ENCODE peak calls at places on chromosomes 12 and 14, in five cellular contexts. D is ovary, O is tibial nerve, Y is HepG2, W is suprapubic skin. Q is an unnamed sample. For H3K4me1, the result is how much of the 10 kb centered on the place peaks cover.

GRCh38 chr14:51335521-51335920 is 95.5 kb downstream of the TMX1 start:
- DNase-seq in D (peak), O (no peak), Y (no peak), W (peak), Q (peak)

GRCh38 chr12:8950287-8950574 is 786 bp upstream of the M6PR start:
- DNase-seq in D (no peak), O (no peak), Y (no peak), W (no peak), Q (no peak)

GRCh38 chr14:99325591-99325990 is 53.6 kb upstream of the BCL11B start:
- DNase-seq in W (no peak), Y (no peak), D (no peak), O (no peak), Q (no peak)

GRCh38 chr12:87344699-87345098 is 684.5 kb downstream of the C12orf50 start:
- DNase-seq in D (no peak), Y (no peak), W (no peak), O (no peak), Q (no peak)

GRCh38 chr14:78921856-78922255 is 751.7 kb downstream of the NRXN3 start:
- DNase-seq in O (no peak), D (no peak), Y (no peak), W (no peak), Q (no peak)

GRCh38 chr12:113392988-113393579 is 10.6 kb downstream of the SDS start:
- DNase-seq in Y (peak), W (no peak), D (peak), O (no peak), Q (no peak)

GRCh38 chr14:23694085-23694975 is 58.2 kb downstream of the DHRS2 start:
- DNase-seq in O (no peak), Y (peak), D (peak), W (no peak), Q (no peak)

GRCh38 chr12:14416658-14417057 is 51.2 kb downstream of the ATF7IP start:
- DNase-seq in Y (peak), D (no peak), W (no peak), O (no peak), Q (no peak)

GRCh38 chr12:103517161-103517560 is 21.4 kb upstream of the C12orf42 start:
- DNase-seq in D (no peak), W (no peak), Y (no peak), O (no peak), Q (no peak)

GRCh38 chr12:91958816-91959215 is 186.8 kb downstream of the BTG1 start:
- DNase-seq in W (no peak), Y (no peak), O (no peak), D (no peak), Q (no peak)

GRCh38 chr12:57479376-57480115 is at the start of gene ARHGAP9:
- DNase-seq in O (no peak), W (no peak), D (no peak), Y (no peak), Q (no peak)
- H3K4me1 ChIP-seq in O (under half), W (under half), D (under half), Y (under half), Q (under half)

DNA sequence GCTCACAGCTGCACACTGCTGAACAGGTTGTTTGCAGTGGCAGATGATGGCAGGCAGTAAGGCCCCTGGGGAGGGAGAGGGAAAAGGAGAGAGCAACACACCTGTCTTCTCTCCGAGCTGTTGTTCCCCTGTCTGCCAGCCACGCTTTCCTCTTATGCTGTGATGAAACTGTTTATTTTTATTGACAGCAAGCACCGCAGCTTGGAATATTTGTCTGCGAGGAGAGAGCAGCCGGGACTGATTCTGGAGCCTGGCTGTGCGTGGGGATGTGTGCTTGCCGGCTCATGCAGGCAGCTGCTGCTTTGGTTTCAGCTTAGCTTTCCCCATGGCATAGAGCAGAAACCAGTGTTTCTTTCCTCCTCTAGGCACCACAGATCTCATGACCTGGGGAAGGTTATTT is 58.7 kb upstream of the KCNA5 start:
- DNase-seq in Y (no peak), O (no peak), D (no peak), W (no peak), Q (no peak)
- TF ChIP-seq EP300 in Y (no peak), O (no peak), D (no peak), W (no peak), Q (no peak)

DNA sequence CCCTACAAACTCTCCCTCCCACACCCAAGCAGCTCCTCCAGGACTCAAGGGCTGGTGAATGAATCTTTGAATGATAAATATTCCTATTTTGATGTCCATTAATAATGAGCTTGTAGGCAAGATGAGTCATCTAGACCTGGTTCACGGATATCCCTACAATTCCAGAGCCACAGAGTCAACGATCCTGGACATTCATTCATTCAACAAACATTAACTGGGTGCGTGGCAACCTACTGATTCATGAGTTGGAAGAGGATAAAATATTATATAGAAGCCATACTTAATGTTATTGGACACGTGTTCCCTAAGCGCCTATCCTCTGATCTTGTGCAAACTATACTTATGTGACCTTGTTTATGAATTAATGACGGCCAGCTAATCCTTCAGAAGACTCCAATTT is 420 bp upstream of the OTUB2 start:
- DNase-seq in D (no peak), W (no peak), Y (no peak), O (no peak), Q (no peak)
- H3K4me3 ChIP-seq in D (peak), W (peak), Y (peak), O (no peak), Q (peak)

GRCh38 chr12:105214670-105215375 is 21.2 kb downstream of the APPL2 start:
- DNase-seq in Y (peak), W (no peak), O (no peak), D (no peak), Q (no peak)

GRCh38 chr12:105209091-105209490 is 26.9 kb downstream of the APPL2 start:
- DNase-seq in O (no peak), Y (no peak), D (no peak), W (no peak), Q (no peak)

GRCh38 chr12:105218434-105218833 is 17.5 kb downstream of the APPL2 start:
- DNase-seq in O (no peak), W (no peak), Y (no peak), D (no peak), Q (no peak)

GRCh38 chr12:105212431-105212830 is 23.5 kb downstream of the APPL2 start:
- DNase-seq in W (no peak), D (no peak), Y (no peak), O (no peak), Q (no peak)

GRCh38 chr12:105214141-105214540 is 21.8 kb downstream of the APPL2 start:
- DNase-seq in Y (no peak), D (no peak), O (no peak), W (no peak), Q (no peak)
- H3K4me1 ChIP-seq in Y (under half), D (under half), O (under half), W (under half), Q (under half)

Q was measured in esophagus muscularis mucosa.